ENCODE peak calls at places on chromosomes 1 and 21, in five cellular contexts. M is stimulated activated naive CD4-positive, alpha-beta T cell; E is iPS DF 19.7; H is stimulated activated CD4-positive, alpha-beta T cell treated with anti-CD3 and anti-CD28 coated beads, Interleukin-12 subunit alpha, Interleukin-12 subunit beta, amount 100 ng/mL, for 4 hours; N is T-helper 1 cell. O is an unnamed sample.

GRCh38 chr1:182392045-182393028 is 747 bp upstream of the GLUL start:
- DNase-seq in M (no peak), N (peak; percentile 17), E (no peak), H (peak; percentile 21), O (no peak)

GRCh38 chr1:32758795-32759430 is 56.3 kb upstream of the SYNC start:
- DNase-seq in N (no peak), E (no peak), M (no peak), H (no peak), O (no peak)

GRCh38 chr1:172431721-172432192 is 11.3 kb downstream of the C1orf105 start:
- DNase-seq in N (no peak), H (no peak), M (peak; percentile 8), E (no peak), O (no peak)

GRCh38 chr21:38816400-38816973 is 10.8 kb downstream of the ETS2 start:
- DNase-seq in E (no peak), M (no peak), N (no peak), H (no peak), O (no peak)

GRCh38 chr1:100622966-100623762 is 85.2 kb downstream of the GPR88 start:
- DNase-seq in M (no peak), E (no peak), H (no peak), N (no peak), O (no peak)

GRCh38 chr21:33392586-33392985 is 10.6 kb upstream of the IFNGR2 start:
- DNase-seq in H (no peak), M (no peak), N (no peak), E (no peak), O (no peak)

GRCh38 chr1:217149791-217150190 is 426.6 kb upstream of the ESRRG start:
- DNase-seq in N (no peak), M (no peak), H (no peak), E (no peak), O (no peak)

GRCh38 chr1:212699839-212700596 is at the start of gene BATF3:
- DNase-seq in M (peak; percentile 37), E (no peak), N (peak; percentile 57), H (peak; percentile 63), O (no peak)

GRCh38 chr1:94806451-94806861 is 13.7 kb upstream of the SLC44A3 start:
- DNase-seq in H (no peak), M (no peak), N (no peak), E (no peak), O (no peak)

GRCh38 chr1:75203415-75204277 is 69.5 kb downstream of the LHX8 start:
- DNase-seq in M (no peak), H (no peak), N (peak; percentile 8), E (peak; percentile 7), O (peak; percentile 2)

GRCh38 chr1:154178856-154179811 is 12.8 kb downstream of the TPM3 start:
- DNase-seq in M (no peak), H (no peak), N (no peak), E (no peak), O (no peak)

GRCh38 chr1:82366694-82367093 is 566.0 kb downstream of the ADGRL2 start:
- DNase-seq in M (no peak), N (no peak), E (no peak), H (no peak), O (no peak)

GRCh38 chr1:164644774-164645634 is 86.0 kb downstream of the PBX1 start:
- DNase-seq in N (no peak), E (no peak), H (no peak), M (no peak), O (no peak)

GRCh38 chr1:26171084-26172072 is at the start of gene ZNF593OS:
- DNase-seq in H (no peak), N (no peak), M (no peak), E (no peak), O (no peak)

GRCh38 chr1:26078286-26079177 is 11.1 kb upstream of the TRIM63 start:
- DNase-seq in M (no peak), E (no peak), H (no peak), N (no peak), O (no peak)

GRCh38 chr1:11757047-11757446 is 4.9 kb upstream of the C1orf167 start:
- DNase-seq in E (no peak), H (no peak), N (no peak), M (no peak), O (no peak)

GRCh38 chr1:99969729-99970591 is at the start of gene SLC35A3:
- DNase-seq in N (peak; percentile 81), M (peak; percentile 64), E (peak; percentile 45), H (peak; percentile 78), O (peak; percentile 81)

GRCh38 chr21:36661511-36662309 is 37.2 kb upstream of the SIM2 start:
- DNase-seq in N (no peak), M (no peak), E (no peak), H (no peak), O (no peak)

GRCh38 chr1:193059282-193060225 is at the start of the genes RO60 and UCHL5:
- DNase-seq in E (peak; percentile 93), N (peak; percentile 98), M (peak; percentile 91), H (peak; percentile 88), O (peak; percentile 72)

GRCh38 chr1:55575571-55576279 is 360.6 kb upstream of the USP24 start:
- DNase-seq in H (no peak), M (no peak), N (no peak), E (no peak), O (no peak)

GRCh38 chr21:29490016-29490415 is 191.3 kb downstream of the BACH1 start:
- DNase-seq in N (no peak), M (no peak), E (no peak), H (no peak), O (no peak)

GRCh38 chr1:66134004-66134403 is 341.3 kb downstream of the PDE4B start:
- DNase-seq in M (no peak), E (no peak), N (no peak), H (no peak), O (no peak)

GRCh38 chr1:25544819-25545218 is 1.4 kb downstream of the LDLRAP1 start:
- DNase-seq in H (no peak), E (no peak), M (no peak), N (no peak), O (no peak)

GRCh38 chr1:63012339-63012738 is 228.4 kb downstream of the ATG4C start:
- DNase-seq in M (no peak), N (no peak), H (no peak), E (no peak), O (no peak)

GRCh38 chr1:41485605-41486004 is 1.1 kb upstream of the EDN2 start:
- DNase-seq in N (no peak), E (no peak), H (no peak), M (no peak), O (no peak)

GRCh38 chr1:218390625-218391024 is 45.5 kb downstream of the TGFB2 start:
- DNase-seq in M (no peak), N (no peak), H (no peak), E (no peak), O (no peak)

GRCh38 chr21:32886339-32886738 is 114.8 kb upstream of the PAXBP1 start:
- DNase-seq in N (peak; percentile 23), H (no peak), M (no peak), E (no peak), O (no peak)

GRCh38 chr1:176779655-176780328 is 316.8 kb downstream of the PAPPA2 start:
- DNase-seq in H (no peak), N (no peak), M (no peak), E (no peak), O (no peak)

GRCh38 chr1:35587736-35588135 is 14.6 kb downstream of the TFAP2E start:
- DNase-seq in E (no peak), N (no peak), M (no peak), H (no peak), O (no peak)

GRCh38 chr1:97499667-97500066 is 421.2 kb downstream of the DPYD start:
- DNase-seq in M (no peak), N (no peak), E (no peak), H (no peak), O (no peak)

GRCh38 chr1:84339503-84339902 is 38.0 kb downstream of the SAMD13 start:
- DNase-seq in N (no peak), H (no peak), M (no peak), E (no peak), O (no peak)

GRCh38 chr1:219189021-219189824 is 15.5 kb downstream of the LYPLAL1 start:
- DNase-seq in H (no peak), E (no peak), N (peak; percentile 52), M (no peak), O (no peak)

GRCh38 chr1:29811247-29811646 is 574.9 kb downstream of the PTPRU start:
- DNase-seq in H (no peak), M (no peak), N (no peak), E (no peak), O (no peak)

GRCh38 chr1:207076181-207076949 is 12.3 kb upstream of the C4BPB start:
- DNase-seq in E (no peak), M (no peak), H (no peak), N (no peak), O (no peak)

GRCh38 chr1:70207492-70207891 is 2.1 kb upstream of the LRRC40 start:
- DNase-seq in M (no peak), H (no peak), E (no peak), N (no peak), O (no peak)

GRCh38 chr1:154419620-154420020 is 14.5 kb downstream of the IL6R start:
- DNase-seq in N (peak; percentile 69), E (no peak), M (peak; percentile 6), H (no peak), O (no peak)

GRCh38 chr1:163046071-163046470 is 23.1 kb upstream of the RGS4 start:
- DNase-seq in N (no peak), H (no peak), M (no peak), E (no peak), O (no peak)

GRCh38 chr1:172708452-172708851 is 49.5 kb downstream of the FASLG start:
- DNase-seq in E (no peak), H (no peak), N (peak; percentile 47), M (no peak), O (no peak)

GRCh38 chr21:40622531-40622930 is 224.4 kb downstream of the DSCAM start:
- DNase-seq in E (no peak), H (no peak), N (no peak), M (no peak), O (no peak)